ENCODE peak calls at places on chromosomes 2 and 18, in ten cellular contexts. One of them, this sample, is unnamed.

GRCh38 chr2:155708052-155708451 is 624.5 kb downstream of the NR4A2 start:
- DNase-seq in caudate nucleus: no peak
- DNase-seq in heart right ventricle: no peak
- DNase-seq in spleen: no peak
- DNase-seq in CD8-positive, alpha-beta memory T cell: no peak
- DNase-seq in neural progenitor cell: no peak
- DNase-seq in HCT116: peak
- DNase-seq in GM12878: no peak
- DNase-seq in tibial nerve: no peak
- DNase-seq in cardiac muscle cell: no peak
- DNase-seq in this sample: no peak

GRCh38 chr18:45168883-45169585 is 446.2 kb upstream of the SLC14A2 start:
- DNase-seq in caudate nucleus: no peak
- DNase-seq in heart right ventricle: no peak
- DNase-seq in spleen: no peak
- DNase-seq in CD8-positive, alpha-beta memory T cell: no peak
- DNase-seq in neural progenitor cell: no peak
- DNase-seq in HCT116: no peak
- DNase-seq in GM12878: no peak
- DNase-seq in tibial nerve: no peak
- DNase-seq in cardiac muscle cell: peak
- DNase-seq in this sample: no peak

GRCh38 chr18:3225588-3225987 is 5.8 kb upstream of the MYOM1 start:
- DNase-seq in caudate nucleus: no peak
- DNase-seq in heart right ventricle: no peak
- DNase-seq in spleen: no peak
- DNase-seq in CD8-positive, alpha-beta memory T cell: no peak
- DNase-seq in neural progenitor cell: no peak
- DNase-seq in HCT116: no peak
- DNase-seq in GM12878: no peak
- DNase-seq in tibial nerve: no peak
- DNase-seq in cardiac muscle cell: no peak
- DNase-seq in this sample: no peak

GRCh38 chr2:54419386-54419785 is 36.7 kb upstream of the SPTBN1 start:
- DNase-seq in caudate nucleus: no peak
- DNase-seq in heart right ventricle: no peak
- DNase-seq in spleen: no peak
- DNase-seq in CD8-positive, alpha-beta memory T cell: no peak
- DNase-seq in neural progenitor cell: no peak
- DNase-seq in HCT116: no peak
- DNase-seq in GM12878: no peak
- DNase-seq in tibial nerve: no peak
- DNase-seq in cardiac muscle cell: no peak
- DNase-seq in this sample: no peak

GRCh38 chr2:216539791-216540241 is 41.2 kb downstream of the RPL37A start:
- DNase-seq in caudate nucleus: no peak
- DNase-seq in heart right ventricle: peak
- DNase-seq in spleen: peak
- DNase-seq in CD8-positive, alpha-beta memory T cell: no peak
- DNase-seq in neural progenitor cell: no peak
- DNase-seq in HCT116: no peak
- DNase-seq in GM12878: peak
- DNase-seq in tibial nerve: no peak
- DNase-seq in cardiac muscle cell: no peak
- DNase-seq in this sample: no peak

GRCh38 chr2:206456078-206456769 is 12.9 kb downstream of the ADAM23 start:
- DNase-seq in caudate nucleus: no peak
- DNase-seq in heart right ventricle: no peak
- DNase-seq in spleen: no peak
- DNase-seq in CD8-positive, alpha-beta memory T cell: no peak
- DNase-seq in neural progenitor cell: no peak
- DNase-seq in HCT116: no peak
- DNase-seq in GM12878: no peak
- DNase-seq in tibial nerve: no peak
- DNase-seq in cardiac muscle cell: no peak
- DNase-seq in this sample: no peak

GRCh38 chr2:219737270-219737691 is 109.9 kb downstream of the SLC4A3 start:
- DNase-seq in caudate nucleus: no peak
- DNase-seq in heart right ventricle: peak
- DNase-seq in spleen: no peak
- DNase-seq in CD8-positive, alpha-beta memory T cell: no peak
- DNase-seq in neural progenitor cell: peak
- DNase-seq in HCT116: no peak
- DNase-seq in GM12878: no peak
- DNase-seq in tibial nerve: no peak
- DNase-seq in cardiac muscle cell: peak
- DNase-seq in this sample: no peak

GRCh38 chr2:117714110-117714509 is 100.4 kb upstream of the DDX18 start:
- DNase-seq in caudate nucleus: no peak
- DNase-seq in heart right ventricle: no peak
- DNase-seq in spleen: no peak
- DNase-seq in CD8-positive, alpha-beta memory T cell: no peak
- DNase-seq in neural progenitor cell: no peak
- DNase-seq in HCT116: no peak
- DNase-seq in GM12878: no peak
- DNase-seq in tibial nerve: no peak
- DNase-seq in cardiac muscle cell: no peak
- DNase-seq in this sample: no peak

GRCh38 chr2:239913632-239914417 is 111.3 kb downstream of the NDUFA10 start:
- DNase-seq in caudate nucleus: no peak
- DNase-seq in heart right ventricle: peak
- DNase-seq in spleen: peak
- DNase-seq in CD8-positive, alpha-beta memory T cell: no peak
- DNase-seq in neural progenitor cell: no peak
- DNase-seq in HCT116: no peak
- DNase-seq in GM12878: no peak
- DNase-seq in tibial nerve: no peak
- DNase-seq in cardiac muscle cell: no peak
- DNase-seq in this sample: no peak

GRCh38 chr2:239911630-239912071 is 113.5 kb downstream of the NDUFA10 start:
- DNase-seq in caudate nucleus: no peak
- DNase-seq in heart right ventricle: no peak
- DNase-seq in spleen: peak
- DNase-seq in CD8-positive, alpha-beta memory T cell: no peak
- DNase-seq in neural progenitor cell: no peak
- DNase-seq in HCT116: no peak
- DNase-seq in GM12878: no peak
- DNase-seq in tibial nerve: no peak
- DNase-seq in cardiac muscle cell: no peak
- DNase-seq in this sample: no peak

GRCh38 chr2:239910851-239911629 is 114.1 kb downstream of the NDUFA10 start:
- DNase-seq in caudate nucleus: no peak
- DNase-seq in heart right ventricle: no peak
- DNase-seq in spleen: peak
- DNase-seq in CD8-positive, alpha-beta memory T cell: no peak
- DNase-seq in neural progenitor cell: no peak
- DNase-seq in HCT116: no peak
- DNase-seq in GM12878: no peak
- DNase-seq in tibial nerve: no peak
- DNase-seq in cardiac muscle cell: no peak
- DNase-seq in this sample: no peak

GRCh38 chr2:239912938-239913631 is 112.1 kb downstream of the NDUFA10 start:
- DNase-seq in caudate nucleus: no peak
- DNase-seq in heart right ventricle: peak
- DNase-seq in spleen: peak
- DNase-seq in CD8-positive, alpha-beta memory T cell: no peak
- DNase-seq in neural progenitor cell: no peak
- DNase-seq in HCT116: no peak
- DNase-seq in GM12878: no peak
- DNase-seq in tibial nerve: no peak
- DNase-seq in cardiac muscle cell: no peak
- DNase-seq in this sample: no peak

GRCh38 chr2:239912171-239912937 is 112.8 kb downstream of the NDUFA10 start:
- DNase-seq in caudate nucleus: no peak
- DNase-seq in heart right ventricle: no peak
- DNase-seq in spleen: peak
- DNase-seq in CD8-positive, alpha-beta memory T cell: no peak
- DNase-seq in neural progenitor cell: no peak
- DNase-seq in HCT116: no peak
- DNase-seq in GM12878: no peak
- DNase-seq in tibial nerve: no peak
- DNase-seq in cardiac muscle cell: no peak
- DNase-seq in this sample: no peak
- H3K27ac ChIP-seq in caudate nucleus: no peak
- H3K27ac ChIP-seq in heart right ventricle: peak
- H3K27ac ChIP-seq in spleen: peak
- H3K27ac ChIP-seq in CD8-positive, alpha-beta memory T cell: no peak
- H3K27ac ChIP-seq in neural progenitor cell: no peak
- H3K27ac ChIP-seq in HCT116: no peak
- H3K27ac ChIP-seq in GM12878: no peak
- H3K27ac ChIP-seq in tibial nerve: no peak
- H3K27ac ChIP-seq in cardiac muscle cell: no peak
- H3K27ac ChIP-seq in this sample: no peak

GRCh38 chr2:109211324-109211723 is 82.3 kb downstream of the SH3RF3 start:
- DNase-seq in caudate nucleus: no peak
- DNase-seq in heart right ventricle: no peak
- DNase-seq in spleen: no peak
- DNase-seq in CD8-positive, alpha-beta memory T cell: no peak
- DNase-seq in neural progenitor cell: no peak
- DNase-seq in HCT116: no peak
- DNase-seq in GM12878: no peak
- DNase-seq in tibial nerve: no peak
- DNase-seq in cardiac muscle cell: no peak
- DNase-seq in this sample: no peak
- H3K27ac ChIP-seq in caudate nucleus: no peak
- H3K27ac ChIP-seq in heart right ventricle: no peak
- H3K27ac ChIP-seq in spleen: no peak
- H3K27ac ChIP-seq in CD8-positive, alpha-beta memory T cell: no peak
- H3K27ac ChIP-seq in neural progenitor cell: no peak
- H3K27ac ChIP-seq in HCT116: no peak
- H3K27ac ChIP-seq in GM12878: no peak
- H3K27ac ChIP-seq in tibial nerve: no peak
- H3K27ac ChIP-seq in cardiac muscle cell: no peak
- H3K27ac ChIP-seq in this sample: no peak

DNA sequence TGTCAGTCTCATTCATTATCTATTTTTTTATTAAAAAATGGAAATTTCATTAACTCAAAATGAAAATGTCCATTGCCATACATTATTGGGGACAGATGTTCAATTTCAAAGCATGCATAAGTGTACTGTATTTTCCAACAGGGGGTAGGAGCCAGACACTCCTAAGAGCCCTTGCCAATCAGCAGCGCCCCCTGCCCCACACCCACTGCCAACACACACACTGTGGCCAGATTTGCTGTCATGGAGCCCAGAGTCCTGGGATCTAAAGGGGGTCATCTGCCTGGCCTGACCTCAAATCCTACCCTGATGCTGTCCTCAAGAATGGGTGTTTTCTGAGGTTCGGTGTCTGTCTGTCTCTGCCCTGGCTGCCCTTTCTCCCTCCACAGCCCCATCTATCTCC is 162.2 kb upstream of the TWIST2 start:
- DNase-seq in caudate nucleus: no peak
- DNase-seq in heart right ventricle: no peak
- DNase-seq in spleen: no peak
- DNase-seq in CD8-positive, alpha-beta memory T cell: no peak
- DNase-seq in neural progenitor cell: peak
- DNase-seq in HCT116: no peak
- DNase-seq in GM12878: no peak
- DNase-seq in tibial nerve: no peak
- DNase-seq in cardiac muscle cell: no peak
- DNase-seq in this sample: no peak
- H3K27ac ChIP-seq in caudate nucleus: no peak
- H3K27ac ChIP-seq in heart right ventricle: no peak
- H3K27ac ChIP-seq in spleen: no peak
- H3K27ac ChIP-seq in CD8-positive, alpha-beta memory T cell: no peak
- H3K27ac ChIP-seq in neural progenitor cell: no peak
- H3K27ac ChIP-seq in HCT116: no peak
- H3K27ac ChIP-seq in GM12878: no peak
- H3K27ac ChIP-seq in tibial nerve: peak
- H3K27ac ChIP-seq in cardiac muscle cell: no peak
- H3K27ac ChIP-seq in this sample: no peak

GRCh38 chr18:76491436-76491800 is 3.6 kb downstream of the ZNF516 start:
- DNase-seq in caudate nucleus: no peak
- DNase-seq in heart right ventricle: peak
- DNase-seq in spleen: peak
- DNase-seq in CD8-positive, alpha-beta memory T cell: peak
- DNase-seq in neural progenitor cell: peak
- DNase-seq in HCT116: no peak
- DNase-seq in GM12878: no peak
- DNase-seq in tibial nerve: peak
- DNase-seq in cardiac muscle cell: peak
- DNase-seq in this sample: no peak

GRCh38 chr18:76492669-76493212 is 2.3 kb downstream of the ZNF516 start:
- DNase-seq in caudate nucleus: peak
- DNase-seq in heart right ventricle: peak
- DNase-seq in spleen: peak
- DNase-seq in CD8-positive, alpha-beta memory T cell: peak
- DNase-seq in neural progenitor cell: peak
- DNase-seq in HCT116: peak
- DNase-seq in GM12878: peak
- DNase-seq in tibial nerve: peak
- DNase-seq in cardiac muscle cell: peak
- DNase-seq in this sample: peak

GRCh38 chr18:76490701-76491171 is 4.3 kb downstream of the ZNF516 start:
- DNase-seq in caudate nucleus: no peak
- DNase-seq in heart right ventricle: no peak
- DNase-seq in spleen: peak
- DNase-seq in CD8-positive, alpha-beta memory T cell: peak
- DNase-seq in neural progenitor cell: peak
- DNase-seq in HCT116: no peak
- DNase-seq in GM12878: no peak
- DNase-seq in tibial nerve: no peak
- DNase-seq in cardiac muscle cell: peak
- DNase-seq in this sample: no peak

GRCh38 chr18:76493213-76494107 is 1.6 kb downstream of the ZNF516 start:
- DNase-seq in caudate nucleus: no peak
- DNase-seq in heart right ventricle: no peak
- DNase-seq in spleen: no peak
- DNase-seq in CD8-positive, alpha-beta memory T cell: peak
- DNase-seq in neural progenitor cell: peak
- DNase-seq in HCT116: no peak
- DNase-seq in GM12878: no peak
- DNase-seq in tibial nerve: no peak
- DNase-seq in cardiac muscle cell: peak
- DNase-seq in this sample: no peak

DNA sequence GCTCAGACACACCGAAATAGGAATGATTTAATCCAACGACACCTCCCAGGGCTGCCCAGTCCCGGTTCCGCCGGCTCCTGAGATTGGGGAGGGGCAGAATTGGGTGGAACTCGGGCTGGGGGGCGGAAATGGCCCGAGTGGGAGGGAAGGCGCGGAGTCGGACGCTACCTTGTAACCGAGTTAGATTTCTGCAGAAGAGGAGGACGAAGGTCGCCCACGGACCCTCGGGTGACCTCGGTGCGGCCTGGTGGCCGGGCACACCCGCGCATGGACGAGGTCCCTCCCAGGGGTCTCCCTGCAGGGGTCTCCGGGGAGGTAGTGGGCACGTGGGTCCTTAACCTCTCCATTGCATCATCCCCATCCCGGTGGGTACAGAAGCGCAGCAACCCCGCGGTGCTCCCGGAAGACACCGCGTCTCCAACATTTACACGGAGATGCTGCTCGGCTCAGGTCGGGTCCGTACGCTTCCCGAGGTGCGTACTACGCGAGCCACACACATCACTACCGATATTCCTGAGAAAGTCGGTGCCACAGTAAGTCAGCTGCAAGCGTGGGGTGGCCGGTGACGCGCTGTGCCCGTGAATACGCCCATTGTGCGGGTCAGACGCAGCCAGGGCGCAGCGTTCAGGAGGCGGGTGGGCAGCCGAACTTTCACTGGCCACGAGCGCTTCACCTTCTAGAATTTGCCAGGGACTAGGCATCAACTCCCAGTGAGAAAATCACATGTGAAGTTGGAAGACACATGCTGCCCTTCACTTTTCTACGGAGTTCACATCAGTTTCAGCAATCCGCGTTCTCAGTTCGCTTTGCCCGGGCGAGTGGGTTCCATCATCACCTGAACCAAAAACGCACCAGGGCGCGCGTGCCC is 3.0 kb downstream of the ZNF516 start:
- DNase-seq in caudate nucleus: no peak
- DNase-seq in heart right ventricle: no peak
- DNase-seq in spleen: peak
- DNase-seq in CD8-positive, alpha-beta memory T cell: peak
- DNase-seq in neural progenitor cell: peak
- DNase-seq in HCT116: no peak
- DNase-seq in GM12878: no peak
- DNase-seq in tibial nerve: peak
- DNase-seq in cardiac muscle cell: peak
- DNase-seq in this sample: no peak
- H3K27ac ChIP-seq in caudate nucleus: peak
- H3K27ac ChIP-seq in heart right ventricle: peak
- H3K27ac ChIP-seq in spleen: peak
- H3K27ac ChIP-seq in CD8-positive, alpha-beta memory T cell: no peak
- H3K27ac ChIP-seq in neural progenitor cell: peak
- H3K27ac ChIP-seq in HCT116: peak
- H3K27ac ChIP-seq in GM12878: peak
- H3K27ac ChIP-seq in tibial nerve: peak
- H3K27ac ChIP-seq in cardiac muscle cell: peak
- H3K27ac ChIP-seq in this sample: peak

This sample was measured in thoracic aorta.